ENCODE peak calls at places on chromosomes 13 and 19, in four cellular contexts. H, A, T and E are unnamed samples.
A peak's percentile ranks its signal among the peaks of the same experiment; 100 is the strongest.

GRCh38 chr13:40063743-40064142 is 408.3 kb downstream of the COG6 start:
- DNase-seq in T (no peak), A (no peak), H (peak; percentile 3), E (no peak)

GRCh38 chr19:19068659-19069509 is 5.1 kb downstream of the SLC25A42 start:
- DNase-seq in T (no peak), A (no peak), H (no peak), E (no peak)

GRCh38 chr13:51557875-51558604 is 26.2 kb upstream of the WDFY2 start:
- DNase-seq in T (no peak), H (peak; percentile 59), A (no peak), E (no peak)

GRCh38 chr19:2345794-2346663 is 14.0 kb upstream of the TMPRSS9 start:
- DNase-seq in A (no peak), T (peak; percentile 85), H (peak; percentile 31), E (no peak)

GRCh38 chr19:43872547-43873336 is 45.6 kb downstream of the ZNF283 start:
- DNase-seq in T (no peak), H (peak; percentile 0), A (no peak), E (no peak)

GRCh38 chr13:40472427-40473220 is 193.8 kb downstream of the FOXO1 start:
- DNase-seq in A (no peak), T (no peak), H (no peak), E (no peak)

GRCh38 chr13:99501952-99502310 is 659 bp downstream of the TM9SF2 start:
- DNase-seq in H (peak; percentile 38), T (peak; percentile 61), A (no peak), E (no peak)

GRCh38 chr13:44197791-44198770 is 175.5 kb upstream of the SERP2 start:
- DNase-seq in T (no peak), A (no peak), H (peak; percentile 30), E (no peak)

GRCh38 chr13:110484290-110485048 is 77.1 kb downstream of the RAB20 start:
- DNase-seq in A (no peak), T (no peak), H (no peak), E (no peak)

GRCh38 chr19:21823224-21823623 is 12.8 kb downstream of the ZNF43 start:
- DNase-seq in H (no peak), A (no peak), T (no peak), E (no peak)

GRCh38 chr13:39244561-39245230 is 206.4 kb downstream of the NHLRC3 start:
- DNase-seq in A (no peak), T (no peak), H (no peak), E (no peak)

GRCh38 chr13:19888799-19889198 is 25.4 kb upstream of the ZMYM5 start:
- DNase-seq in H (peak; percentile 30), T (no peak), A (no peak), E (peak; percentile 22)